ENCODE peak calls at places on chromosome 15, in five cellular contexts. One of them, this sample, is unnamed.

GRCh38 chr15:64013179-64014043 is 32.9 kb downstream of the DAPK2 start:
- DNase-seq in adrenal gland: no peak
- DNase-seq in cardiac muscle cell: no peak
- DNase-seq in Panc1: no peak
- DNase-seq in upper lobe of right lung: no peak
- DNase-seq in this sample: no peak

GRCh38 chr15:43901485-43901884 is 74.7 kb downstream of the WDR76 start:
- DNase-seq in adrenal gland: no peak
- DNase-seq in cardiac muscle cell: no peak
- DNase-seq in Panc1: no peak
- DNase-seq in upper lobe of right lung: no peak
- DNase-seq in this sample: no peak

GRCh38 chr15:101698314-101698713 is 26.0 kb downstream of the TARS3 start:
- DNase-seq in adrenal gland: no peak
- DNase-seq in cardiac muscle cell: no peak
- DNase-seq in Panc1: no peak
- DNase-seq in upper lobe of right lung: no peak
- DNase-seq in this sample: no peak

GRCh38 chr15:36814708-36815107 is 235.3 kb downstream of the CDIN1 start:
- DNase-seq in adrenal gland: no peak
- DNase-seq in cardiac muscle cell: peak; percentile 18
- DNase-seq in Panc1: no peak
- DNase-seq in upper lobe of right lung: no peak
- DNase-seq in this sample: no peak

GRCh38 chr15:53588773-53589172 is 170.7 kb downstream of the WDR72 start:
- DNase-seq in adrenal gland: no peak
- DNase-seq in cardiac muscle cell: no peak
- DNase-seq in Panc1: no peak
- DNase-seq in upper lobe of right lung: no peak
- DNase-seq in this sample: no peak

GRCh38 chr15:65066001-65066634 is 1.7 kb downstream of the RASL12 start:
- DNase-seq in adrenal gland: no peak
- DNase-seq in cardiac muscle cell: no peak
- DNase-seq in Panc1: no peak
- DNase-seq in upper lobe of right lung: no peak
- DNase-seq in this sample: no peak

GRCh38 chr15:93071469-93071891 is 17.5 kb downstream of the RGMA start:
- DNase-seq in adrenal gland: no peak
- DNase-seq in cardiac muscle cell: peak; percentile 64
- DNase-seq in Panc1: no peak
- DNase-seq in upper lobe of right lung: no peak
- DNase-seq in this sample: peak; percentile 63

GRCh38 chr15:32936283-32936918 is 218.6 kb downstream of the GREM1 start:
- DNase-seq in adrenal gland: no peak
- DNase-seq in cardiac muscle cell: peak; percentile 86
- DNase-seq in Panc1: no peak
- DNase-seq in upper lobe of right lung: no peak
- DNase-seq in this sample: no peak

GRCh38 chr15:62570405-62570783 is 405.3 kb upstream of the C2CD4B start:
- DNase-seq in adrenal gland: no peak
- DNase-seq in cardiac muscle cell: no peak
- DNase-seq in Panc1: no peak
- DNase-seq in upper lobe of right lung: no peak
- DNase-seq in this sample: no peak

GRCh38 chr15:61796056-61796455 is 264.2 kb downstream of the VPS13C start:
- DNase-seq in adrenal gland: no peak
- DNase-seq in cardiac muscle cell: peak; percentile 29
- DNase-seq in Panc1: no peak
- DNase-seq in upper lobe of right lung: no peak
- DNase-seq in this sample: no peak

GRCh38 chr15:79595271-79595670 is 163.1 kb downstream of the MINAR1 start:
- DNase-seq in adrenal gland: no peak
- DNase-seq in cardiac muscle cell: no peak
- DNase-seq in Panc1: no peak
- DNase-seq in upper lobe of right lung: no peak
- DNase-seq in this sample: no peak

GRCh38 chr15:66679657-66680108 is 22.4 kb upstream of the SMAD6 start:
- DNase-seq in adrenal gland: no peak
- DNase-seq in cardiac muscle cell: peak; percentile 84
- DNase-seq in Panc1: no peak
- DNase-seq in upper lobe of right lung: no peak
- DNase-seq in this sample: peak; percentile 91

GRCh38 chr15:68258684-68259083 is 18.9 kb upstream of the FEM1B start:
- DNase-seq in adrenal gland: no peak
- DNase-seq in cardiac muscle cell: no peak
- DNase-seq in Panc1: no peak
- DNase-seq in upper lobe of right lung: no peak
- DNase-seq in this sample: peak; percentile 13

GRCh38 chr15:32682569-32682968 is 35.2 kb upstream of the GREM1 start:
- DNase-seq in adrenal gland: peak; percentile 37
- DNase-seq in cardiac muscle cell: peak; percentile 95
- DNase-seq in Panc1: no peak
- DNase-seq in upper lobe of right lung: no peak
- DNase-seq in this sample: no peak

GRCh38 chr15:45776772-45777171 is 141.9 kb downstream of the SQOR start:
- DNase-seq in adrenal gland: no peak
- DNase-seq in cardiac muscle cell: no peak
- DNase-seq in Panc1: no peak
- DNase-seq in upper lobe of right lung: no peak
- DNase-seq in this sample: no peak

GRCh38 chr15:96051598-96051997 is 278.9 kb upstream of the NR2F2 start:
- DNase-seq in adrenal gland: no peak
- DNase-seq in cardiac muscle cell: no peak
- DNase-seq in Panc1: no peak
- DNase-seq in upper lobe of right lung: no peak
- DNase-seq in this sample: no peak

GRCh38 chr15:85579957-85580694 is 199.7 kb downstream of the AKAP13 start:
- DNase-seq in adrenal gland: no peak
- DNase-seq in cardiac muscle cell: peak; percentile 85
- DNase-seq in Panc1: no peak
- DNase-seq in upper lobe of right lung: peak; percentile 53
- DNase-seq in this sample: peak; percentile 67

GRCh38 chr15:69780374-69780773 is 317.3 kb downstream of the TLE3 start:
- DNase-seq in adrenal gland: no peak
- DNase-seq in cardiac muscle cell: peak; percentile 47
- DNase-seq in Panc1: no peak
- DNase-seq in upper lobe of right lung: no peak
- DNase-seq in this sample: no peak

GRCh38 chr15:65395567-65396185 is 17.9 kb upstream of the IGDCC3 start:
- DNase-seq in adrenal gland: no peak
- DNase-seq in cardiac muscle cell: no peak
- DNase-seq in Panc1: no peak
- DNase-seq in upper lobe of right lung: no peak
- DNase-seq in this sample: no peak

GRCh38 chr15:25437751-25438600 is 848 bp downstream of the UBE3A start:
- DNase-seq in adrenal gland: peak; percentile 72
- DNase-seq in cardiac muscle cell: peak; percentile 60
- DNase-seq in Panc1: no peak
- DNase-seq in upper lobe of right lung: peak; percentile 86
- DNase-seq in this sample: peak; percentile 86

GRCh38 chr15:88719654-88720053 is 80.8 kb downstream of the ISG20 start:
- DNase-seq in adrenal gland: no peak
- DNase-seq in cardiac muscle cell: no peak
- DNase-seq in Panc1: no peak
- DNase-seq in upper lobe of right lung: no peak
- DNase-seq in this sample: no peak

GRCh38 chr15:45468294-45468693 is 54.3 kb downstream of the SLC30A4 start:
- DNase-seq in adrenal gland: no peak
- DNase-seq in cardiac muscle cell: no peak
- DNase-seq in Panc1: no peak
- DNase-seq in upper lobe of right lung: no peak
- DNase-seq in this sample: no peak

GRCh38 chr15:63447277-63447676 is 57.1 kb upstream of the USP3 start:
- DNase-seq in adrenal gland: no peak
- DNase-seq in cardiac muscle cell: no peak
- DNase-seq in Panc1: no peak
- DNase-seq in upper lobe of right lung: no peak
- DNase-seq in this sample: no peak

GRCh38 chr15:43463998-43464397 is 29.0 kb downstream of the TP53BP1 start:
- DNase-seq in adrenal gland: no peak
- DNase-seq in cardiac muscle cell: no peak
- DNase-seq in Panc1: no peak
- DNase-seq in upper lobe of right lung: no peak
- DNase-seq in this sample: no peak

GRCh38 chr15:98621021-98621420 is 27.3 kb upstream of the IGF1R start:
- DNase-seq in adrenal gland: no peak
- DNase-seq in cardiac muscle cell: no peak
- DNase-seq in Panc1: no peak
- DNase-seq in upper lobe of right lung: no peak
- DNase-seq in this sample: no peak

DNA sequence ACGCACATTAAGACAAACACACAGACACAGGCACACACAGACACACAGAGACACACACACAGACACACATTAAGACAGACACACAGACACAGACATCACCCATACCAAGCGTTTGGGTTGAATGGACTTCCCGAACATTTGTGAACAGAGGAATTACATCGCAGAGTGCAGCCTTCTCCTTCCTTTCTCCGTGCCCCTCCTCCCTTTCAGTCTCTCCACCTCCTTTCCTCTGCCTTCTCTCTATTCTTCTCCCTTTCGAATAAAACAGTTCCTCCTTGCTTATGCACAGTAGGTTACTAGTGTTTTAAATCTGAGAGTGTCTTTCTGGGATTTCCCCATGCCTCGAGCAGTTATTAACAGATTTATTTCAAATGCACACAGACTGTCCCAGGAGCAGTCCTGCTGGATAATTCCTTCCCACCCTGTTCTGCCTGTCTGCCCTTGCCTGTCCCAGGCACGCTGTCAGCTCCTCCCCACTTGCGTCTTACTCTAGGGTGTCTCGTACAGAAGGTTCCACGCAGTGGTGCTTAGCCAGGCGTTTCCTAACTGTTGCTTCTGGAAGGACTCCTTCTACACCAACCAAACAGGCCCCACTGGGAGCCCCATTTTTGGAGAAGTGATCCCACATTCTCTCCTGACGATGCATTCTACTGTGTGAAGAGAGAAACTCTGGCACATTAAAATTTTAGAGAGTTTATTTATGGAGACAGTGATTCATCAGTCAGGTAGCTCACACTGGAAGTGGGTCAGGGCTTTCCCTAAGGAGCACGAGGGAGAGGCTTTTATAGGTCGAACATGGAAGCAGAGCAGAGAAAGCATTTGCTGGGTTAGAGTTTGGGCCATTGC is 163.8 kb downstream of the SV2B start:
- DNase-seq in adrenal gland: peak; percentile 50
- DNase-seq in cardiac muscle cell: peak; percentile 13
- DNase-seq in Panc1: no peak
- DNase-seq in upper lobe of right lung: no peak
- DNase-seq in this sample: peak; percentile 84
- H3K4me3 ChIP-seq in adrenal gland: no peak overlapping the region
- H3K4me3 ChIP-seq in cardiac muscle cell: no peak overlapping the region
- H3K4me3 ChIP-seq in Panc1: no peak overlapping the region
- H3K4me3 ChIP-seq in upper lobe of right lung: no peak overlapping the region
- H3K4me3 ChIP-seq in this sample: peak overlapping the region; percentile 5

DNA sequence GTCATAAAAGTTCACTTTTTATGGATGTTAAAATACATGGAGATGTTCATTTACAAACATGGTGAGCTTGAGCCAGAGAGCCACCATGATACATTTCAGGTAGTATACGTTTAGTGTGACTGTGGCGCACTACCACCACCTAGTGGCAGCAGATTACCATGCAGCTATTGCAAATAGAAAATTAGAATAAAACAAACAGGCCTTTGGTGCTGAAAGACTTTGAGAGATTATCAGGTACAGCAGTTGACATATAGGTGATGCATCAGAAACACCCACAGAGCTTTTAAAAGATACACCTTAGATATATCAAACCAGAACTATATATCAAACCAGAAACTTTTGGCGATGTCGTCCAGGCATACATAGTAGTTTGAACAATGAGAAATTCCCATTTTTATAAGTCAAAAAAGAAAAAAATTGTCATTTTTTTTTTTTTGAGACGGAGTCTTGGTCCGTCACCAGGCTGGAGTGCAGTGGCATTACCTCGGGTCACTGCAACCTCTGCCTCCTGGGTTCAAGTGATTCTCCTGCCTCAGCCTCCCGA is 42.0 kb upstream of the ICE2 start:
- DNase-seq in adrenal gland: peak; percentile 63
- DNase-seq in cardiac muscle cell: peak; percentile 76
- DNase-seq in Panc1: peak; percentile 72
- DNase-seq in upper lobe of right lung: peak; percentile 68
- DNase-seq in this sample: peak; percentile 84
- H3K4me1 ChIP-seq in adrenal gland: peaks cover 25% of the 10 kb centered on the region
- H3K4me1 ChIP-seq in cardiac muscle cell: peaks cover 4% of the 10 kb centered on the region
- H3K4me1 ChIP-seq in Panc1: peaks cover 11% of the 10 kb centered on the region
- H3K4me1 ChIP-seq in upper lobe of right lung: peaks cover 13% of the 10 kb centered on the region
- H3K4me1 ChIP-seq in this sample: no peaks in the 10 kb centered on the region

GRCh38 chr15:80940331-80940730 is 49.3 kb downstream of the MESD start:
- DNase-seq in adrenal gland: no peak
- DNase-seq in cardiac muscle cell: no peak
- DNase-seq in Panc1: no peak
- DNase-seq in upper lobe of right lung: no peak
- DNase-seq in this sample: no peak

GRCh38 chr15:80944818-80945217 is 44.8 kb downstream of the MESD start:
- DNase-seq in adrenal gland: no peak
- DNase-seq in cardiac muscle cell: no peak
- DNase-seq in Panc1: no peak
- DNase-seq in upper lobe of right lung: no peak
- DNase-seq in this sample: no peak

GRCh38 chr15:80942746-80943565 is 46.7 kb downstream of the MESD start:
- DNase-seq in adrenal gland: no peak
- DNase-seq in cardiac muscle cell: no peak
- DNase-seq in Panc1: no peak
- DNase-seq in upper lobe of right lung: no peak
- DNase-seq in this sample: peak; percentile 42

GRCh38 chr15:80940851-80941250 is 48.8 kb downstream of the MESD start:
- DNase-seq in adrenal gland: no peak
- DNase-seq in cardiac muscle cell: no peak
- DNase-seq in Panc1: no peak
- DNase-seq in upper lobe of right lung: no peak
- DNase-seq in this sample: no peak

DNA sequence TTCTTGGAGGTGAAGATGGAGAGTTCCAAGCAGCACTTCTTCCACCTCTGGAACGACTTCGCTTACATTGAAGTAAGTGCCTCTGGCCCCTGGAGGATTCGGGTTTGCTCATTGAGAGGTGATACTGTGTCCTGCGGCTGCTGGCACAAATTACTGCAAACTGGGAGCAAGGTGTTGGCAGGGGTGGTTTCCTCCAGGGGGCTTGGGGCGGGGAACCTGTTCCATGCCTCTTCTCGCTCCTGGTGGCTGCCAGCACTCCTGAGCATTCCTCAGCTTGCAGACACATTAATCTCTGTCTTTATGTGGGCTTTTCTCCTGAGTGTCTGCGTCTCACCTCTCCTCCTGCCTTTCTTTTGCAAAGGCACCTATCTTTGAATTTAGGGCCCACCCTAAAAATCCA is 47.4 kb downstream of the MESD start:
- DNase-seq in adrenal gland: no peak
- DNase-seq in cardiac muscle cell: no peak
- DNase-seq in Panc1: no peak
- DNase-seq in upper lobe of right lung: no peak
- DNase-seq in this sample: no peak
- H3K4me3 ChIP-seq in adrenal gland: no peak overlapping the region
- H3K4me3 ChIP-seq in cardiac muscle cell: no peak overlapping the region
- H3K4me3 ChIP-seq in Panc1: no peak overlapping the region
- H3K4me3 ChIP-seq in upper lobe of right lung: no peak overlapping the region
- H3K4me3 ChIP-seq in this sample: no peak overlapping the region

DNA sequence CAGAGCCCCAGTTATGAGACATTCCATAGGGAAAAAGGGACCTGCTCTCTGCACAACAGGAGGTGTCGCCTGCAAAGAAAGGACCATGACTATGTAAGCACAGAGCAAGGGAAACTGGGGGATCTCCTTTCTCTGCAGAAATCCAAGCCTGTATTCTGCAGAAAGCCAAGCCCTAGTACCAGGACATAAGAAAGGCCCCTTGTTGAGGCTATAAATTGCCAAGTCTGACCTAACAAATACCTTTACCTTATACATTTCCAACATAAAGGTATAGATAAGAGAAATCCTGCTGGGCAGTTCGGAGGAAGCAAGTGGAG is 10.0 kb downstream of the ISLR2 start:
- DNase-seq in adrenal gland: no peak
- DNase-seq in cardiac muscle cell: no peak
- DNase-seq in Panc1: no peak
- DNase-seq in upper lobe of right lung: no peak
- DNase-seq in this sample: no peak
- H3K4me1 ChIP-seq in adrenal gland: peaks cover 13% of the 10 kb centered on the region
- H3K4me1 ChIP-seq in cardiac muscle cell: peaks cover 4% of the 10 kb centered on the region
- H3K4me1 ChIP-seq in Panc1: no peaks in the 10 kb centered on the region
- H3K4me1 ChIP-seq in upper lobe of right lung: no peaks in the 10 kb centered on the region
- H3K4me1 ChIP-seq in this sample: peaks cover 4% of the 10 kb centered on the region